ENCODE peak calls at places on chromosome 13, in nine cellular contexts. P is stomach; L is CD8-positive, alpha-beta memory T cell; X is effector memory CD4-positive, alpha-beta T cell; F is AG04450; G is heart right ventricle; T is pancreas; B is IMR-90; I is Panc1. W is an unnamed sample.

GRCh38 chr13:93740334-93740733 is 513.7 kb downstream of the GPC6 start:
- DNase-seq in B (no peak), L (no peak), T (no peak), X (no peak), P (no peak), I (no peak), F (no peak), G (no peak), W (no peak)

GRCh38 chr13:26529441-26529840 is 28.0 kb upstream of the WASF3 start:
- DNase-seq in T (no peak), L (no peak), I (no peak), X (no peak), P (peak; percentile 27), F (peak; percentile 26), G (peak; percentile 31), B (peak; percentile 74), W (peak; percentile 74)

GRCh38 chr13:49563513-49563912 is 21.8 kb downstream of the RCBTB1 start:
- DNase-seq in B (peak; percentile 28), F (no peak), T (no peak), G (no peak), L (no peak), I (no peak), X (no peak), P (no peak), W (no peak)

GRCh38 chr13:34721631-34722144 is 220.4 kb upstream of the NBEA start:
- DNase-seq in X (no peak), G (no peak), T (no peak), P (no peak), L (no peak), F (no peak), B (no peak), I (no peak), W (no peak)

GRCh38 chr13:113753171-113753570 is 5.9 kb upstream of the TMEM255B start:
- DNase-seq in F (no peak), T (no peak), P (no peak), L (no peak), I (no peak), G (no peak), B (no peak), X (no peak), W (no peak)

GRCh38 chr13:36251528-36251927 is 37.2 kb upstream of the SOHLH2 start:
- DNase-seq in T (no peak), F (no peak), X (no peak), L (no peak), G (no peak), P (no peak), B (no peak), I (no peak), W (no peak)

GRCh38 chr13:23384111-23384510 is 49.4 kb downstream of the SACS start:
- DNase-seq in G (no peak), B (peak; percentile 90), F (no peak), I (no peak), T (no peak), P (no peak), L (no peak), X (no peak), W (no peak)

GRCh38 chr13:113836917-113837553 is 26.8 kb downstream of the GAS6 start:
- DNase-seq in F (peak; percentile 62), G (peak; percentile 64), T (peak; percentile 82), B (peak; percentile 85), P (peak; percentile 66), X (no peak), L (no peak), I (no peak), W (peak; percentile 77)

GRCh38 chr13:71866173-71867091 is 572 bp downstream of the DACH1 start:
- DNase-seq in P (peak; percentile 31), L (no peak), X (no peak), F (no peak), T (peak; percentile 65), I (no peak), G (peak; percentile 31), B (no peak), W (peak; percentile 14)

GRCh38 chr13:81051873-81052272 is 710.9 kb upstream of the SPRY2 start:
- DNase-seq in I (no peak), F (no peak), P (no peak), X (no peak), T (no peak), B (no peak), G (no peak), L (no peak), W (peak; percentile 14)

GRCh38 chr13:65217459-65217858 is 2012.7 kb downstream of the PCDH9 start:
- DNase-seq in G (no peak), L (no peak), T (no peak), F (no peak), B (no peak), X (no peak), P (no peak), I (no peak), W (no peak)

GRCh38 chr13:28820099-28821051 is at the start of gene MTUS2:
- DNase-seq in F (no peak), P (no peak), B (no peak), X (no peak), G (no peak), I (no peak), T (peak; percentile 59), L (no peak), W (no peak)

GRCh38 chr13:86846501-86846900 is 824.7 kb upstream of the SLITRK5 start:
- DNase-seq in P (no peak), F (no peak), I (no peak), T (no peak), X (no peak), B (peak; percentile 12), L (no peak), G (no peak), W (no peak)

GRCh38 chr13:31846182-31846938 is 107.0 kb downstream of the RXFP2 start:
- DNase-seq in I (no peak), L (peak; percentile 65), B (peak; percentile 71), P (peak; percentile 90), F (peak; percentile 18), G (peak; percentile 95), X (peak; percentile 52), T (peak; percentile 89), W (peak; percentile 91)

DNA sequence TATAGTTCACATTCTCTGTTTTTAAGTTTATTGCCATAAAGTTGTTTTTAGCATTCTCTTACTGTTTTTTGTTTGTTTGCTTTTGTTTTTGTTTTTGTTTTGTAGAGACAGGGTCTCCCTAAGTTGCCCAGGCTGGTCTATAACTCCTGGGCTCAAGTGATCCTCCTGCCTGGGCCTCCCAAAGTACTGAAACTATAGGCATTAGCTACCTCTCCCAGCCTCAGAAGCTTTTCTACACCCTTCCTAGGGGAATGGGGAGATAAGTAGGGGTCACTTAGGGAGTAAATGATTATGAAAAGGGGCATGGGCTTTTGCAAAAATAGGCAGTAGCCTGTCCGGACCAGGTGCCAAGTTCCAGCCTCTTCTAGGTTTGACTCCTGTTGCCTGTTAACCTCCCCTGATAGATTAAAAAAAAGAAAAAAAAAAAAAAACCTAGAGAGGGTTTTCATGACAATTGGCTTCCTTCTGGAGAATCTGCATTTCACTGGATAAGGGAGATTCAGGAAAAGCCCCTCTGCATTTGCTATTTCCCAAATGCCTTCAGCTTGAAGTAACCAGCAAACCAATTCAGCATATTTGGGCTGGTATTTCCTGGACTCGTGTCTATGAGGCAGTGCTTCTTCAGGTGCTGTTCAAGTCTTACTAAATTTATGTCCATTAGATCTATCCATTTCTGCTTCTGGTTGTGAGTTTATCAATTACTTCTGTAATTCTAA is 216.8 kb downstream of the TM9SF2 start:
- DNase-seq in T (no peak), I (no peak), B (no peak), G (no peak), P (no peak), L (no peak), X (no peak), F (no peak), W (no peak)
- H3K27ac ChIP-seq in T (no peak overlapping the region), I (no peak overlapping the region), B (no peak overlapping the region), G (no peak overlapping the region), P (no peak overlapping the region), L (no peak overlapping the region), X (no peak overlapping the region), F (no peak overlapping the region), W (no peak overlapping the region)

DNA sequence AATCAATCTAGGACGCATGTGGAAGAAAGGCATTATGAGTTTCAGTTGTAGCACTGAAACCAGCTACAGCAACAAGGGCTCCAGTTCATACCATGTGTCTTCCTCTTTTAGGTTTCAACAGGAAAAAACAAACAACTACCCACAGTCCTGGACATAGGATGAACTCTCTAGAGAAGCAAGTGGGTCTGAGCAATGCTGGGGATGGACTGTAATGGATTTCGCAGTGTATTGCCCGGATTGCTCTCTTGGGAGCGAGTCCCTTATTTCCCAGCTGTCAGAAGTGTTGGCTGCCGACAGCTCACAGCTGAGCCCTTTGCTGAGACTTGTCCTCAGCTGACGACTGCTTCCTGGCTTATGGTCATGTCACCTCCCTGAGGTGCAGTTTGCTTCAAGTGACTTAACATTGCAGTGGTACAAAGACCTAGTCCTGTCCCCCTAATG is 12.1 kb upstream of the MYCBP2 start:
- DNase-seq in B (no peak), T (no peak), L (no peak), X (no peak), P (no peak), I (no peak), G (no peak), F (no peak), W (no peak)
- H3K4me3 ChIP-seq in B (no peak overlapping the region), T (no peak overlapping the region), L (no peak overlapping the region), X (no peak overlapping the region), P (no peak overlapping the region), I (no peak overlapping the region), G (no peak overlapping the region), F (no peak overlapping the region), W (no peak overlapping the region)

DNA sequence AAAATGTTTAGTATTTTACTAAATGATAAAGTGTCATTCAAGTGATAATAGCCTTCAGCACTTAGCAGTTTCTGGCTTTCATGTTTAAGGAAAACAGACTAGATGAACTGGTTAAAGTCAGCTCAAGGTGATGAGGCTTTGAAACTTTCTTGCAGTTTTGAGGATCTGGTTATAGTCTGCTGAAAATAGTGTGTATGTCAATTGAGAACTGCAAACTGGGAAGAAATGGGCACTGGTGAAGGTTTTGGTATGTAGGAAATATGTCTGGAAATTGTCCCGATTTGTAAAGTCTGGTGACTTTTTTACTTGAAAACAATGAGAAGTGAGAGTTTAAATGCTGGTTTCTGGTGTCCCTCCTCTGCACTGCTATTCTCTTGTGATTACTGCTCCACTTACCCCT is 36.8 kb upstream of the SOX21 start:
- DNase-seq in P (no peak), X (no peak), L (no peak), B (no peak), F (no peak), T (no peak), G (no peak), I (no peak), W (no peak)
- H3K27me3 ChIP-seq in P (no peaks in the 10 kb centered on the region), X (no peaks in the 10 kb centered on the region), L (no peaks in the 10 kb centered on the region), B (peaks cover 3% of the 10 kb centered on the region), F (no peaks in the 10 kb centered on the region), T (no peaks in the 10 kb centered on the region), G (peaks cover 4% of the 10 kb centered on the region), I (no peaks in the 10 kb centered on the region), W (no peaks in the 10 kb centered on the region)

DNA sequence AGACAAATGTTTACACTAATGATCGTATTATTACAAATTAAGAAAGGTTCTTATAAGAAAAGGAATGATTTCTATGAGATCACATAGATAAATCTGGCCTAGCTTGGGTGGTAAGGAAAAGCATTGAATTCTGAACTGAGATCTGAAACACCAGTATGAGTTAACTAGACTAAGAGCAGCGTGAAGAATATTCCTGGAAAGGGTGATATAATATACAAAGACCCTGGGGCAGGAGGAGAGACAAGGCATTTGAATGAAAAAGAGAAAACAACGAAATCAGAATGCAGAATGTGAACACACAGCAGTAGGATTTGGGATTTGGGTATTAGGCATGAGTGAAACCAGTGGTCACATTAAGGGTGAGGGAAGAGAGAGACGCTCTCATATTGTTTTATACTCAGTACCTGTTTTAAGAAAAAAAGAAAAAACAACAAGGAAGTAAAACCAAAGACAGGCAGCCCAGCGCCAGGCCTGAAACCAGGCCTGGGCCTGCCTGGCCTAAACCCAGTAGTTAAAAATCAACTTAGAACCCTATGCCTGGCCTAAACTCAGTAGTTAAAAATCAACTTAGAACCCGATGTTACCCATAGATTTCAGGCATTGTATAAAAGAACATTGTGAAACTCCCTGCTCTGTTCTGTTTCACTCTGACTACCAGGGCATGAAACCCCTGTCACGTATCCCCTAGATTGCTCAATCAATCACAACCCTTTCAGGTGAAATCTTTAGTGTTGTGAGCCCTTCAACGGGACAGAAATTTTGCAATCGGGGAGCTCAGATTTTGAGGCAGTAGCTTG is 287.1 kb downstream of the ITGBL1 start:
- DNase-seq in L (no peak), F (no peak), B (no peak), X (no peak), I (no peak), G (no peak), T (no peak), P (no peak), W (no peak)
- H3K27ac ChIP-seq in L (no peak overlapping the region), F (no peak overlapping the region), B (no peak overlapping the region), X (no peak overlapping the region), I (no peak overlapping the region), G (no peak overlapping the region), T (no peak overlapping the region), P (no peak overlapping the region), W (no peak overlapping the region)

W was measured in cardiac muscle cell.